ENCODE peak calls at places on chromosome X, in seven cellular contexts. I, G, N, D, C, Q and L are unnamed samples.

GRCh38 chrX:44765556-44765955 is 78.3 kb upstream of the DUSP21 start:
- DNase-seq in I (no peak), G (no peak), N (no peak), D (no peak), C (no peak), Q (no peak), L (no peak)

GRCh38 chrX:107729558-107730297 is 45.9 kb downstream of the TSC22D3 start:
- DNase-seq in I (no peak), G (no peak), N (no peak), D (no peak), C (peak; percentile 54), Q (no peak), L (no peak)

GRCh38 chrX:10048076-10048475 is 80.9 kb downstream of the CLDN34 start:
- DNase-seq in I (no peak), G (no peak), N (no peak), D (no peak), C (peak; percentile 18), Q (no peak), L (no peak)

GRCh38 chrX:973010-973409 is 239.4 kb downstream of the CRLF2 start:
- DNase-seq in I (no peak), G (no peak), N (no peak), D (no peak), C (no peak), Q (no peak), L (no peak)

GRCh38 chrX:13090261-13091110 is 46.1 kb upstream of the FAM9C start:
- DNase-seq in I (no peak), G (no peak), N (no peak), D (no peak), C (peak; percentile 74), Q (no peak), L (no peak)

GRCh38 chrX:123590842-123591491 is 141.9 kb downstream of the THOC2 start:
- DNase-seq in I (peak; percentile 74), G (no peak), N (no peak), D (no peak), C (peak; percentile 32), Q (no peak), L (peak; percentile 44)

GRCh38 chrX:36867143-36867542 is 141.0 kb upstream of the FAM47C start:
- DNase-seq in I (peak; percentile 32), G (no peak), N (no peak), D (peak; percentile 2), C (peak; percentile 27), Q (no peak), L (no peak)

GRCh38 chrX:54529166-54529558 is 857 bp upstream of the GNL3L start:
- DNase-seq in I (no peak), G (no peak), N (no peak), D (no peak), C (no peak), Q (no peak), L (no peak)

GRCh38 chrX:2610246-2611170 is 80.6 kb upstream of the CD99 start:
- DNase-seq in I (no peak), G (no peak), N (no peak), D (no peak), C (no peak), Q (no peak), L (no peak)

GRCh38 chrX:38305971-38306370 is 21.3 kb downstream of the RPGR start:
- DNase-seq in I (no peak), G (no peak), N (no peak), D (no peak), C (peak; percentile 77), Q (no peak), L (no peak)

GRCh38 chrX:20066968-20067708 is 49.6 kb downstream of the MAP7D2 start:
- DNase-seq in I (peak; percentile 63), G (no peak), N (no peak), D (peak; percentile 45), C (peak; percentile 53), Q (no peak), L (no peak)

GRCh38 chrX:71911731-71912050 is 1.0 kb downstream of the NHSL2 start:
- DNase-seq in I (no peak), G (no peak), N (no peak), D (no peak), C (no peak), Q (no peak), L (no peak)

GRCh38 chrX:46298821-46299220 is 246.4 kb downstream of the ZNF674 start:
- DNase-seq in I (no peak), G (no peak), N (peak; percentile 36), D (no peak), C (no peak), Q (no peak), L (no peak)

GRCh38 chrX:145178268-145178667 is 69.0 kb upstream of the SPANXN1 start:
- DNase-seq in I (no peak), G (no peak), N (no peak), D (peak; percentile 0), C (no peak), Q (no peak), L (no peak)
- TF ChIP-seq CTCF in I (peak; percentile 23), G (no peak), N (no peak), D (no peak), C (no peak), Q (no peak), L (no peak)

GRCh38 chrX:136055651-136056221 is 70.5 kb downstream of the SLC9A6 start:
- DNase-seq in I (no peak), G (no peak), N (peak; percentile 90), D (no peak), C (peak; percentile 78), Q (no peak), L (no peak)
- H3K4me3 ChIP-seq in I (no peak overlapping the region), G (no peak overlapping the region), N (no peak overlapping the region), D (no peak overlapping the region), C (no peak overlapping the region), Q (no peak overlapping the region), L (no peak overlapping the region)

GRCh38 chrX:67781132-67781531 is 237.3 kb downstream of the AR start:
- DNase-seq in I (no peak), G (no peak), N (no peak), D (no peak), C (no peak), Q (no peak), L (no peak)
- TF ChIP-seq CTCF in I (no peak), G (peak; percentile 8), N (peak; percentile 60), D (no peak), C (peak; percentile 56), Q (no peak), L (no peak)

DNA sequence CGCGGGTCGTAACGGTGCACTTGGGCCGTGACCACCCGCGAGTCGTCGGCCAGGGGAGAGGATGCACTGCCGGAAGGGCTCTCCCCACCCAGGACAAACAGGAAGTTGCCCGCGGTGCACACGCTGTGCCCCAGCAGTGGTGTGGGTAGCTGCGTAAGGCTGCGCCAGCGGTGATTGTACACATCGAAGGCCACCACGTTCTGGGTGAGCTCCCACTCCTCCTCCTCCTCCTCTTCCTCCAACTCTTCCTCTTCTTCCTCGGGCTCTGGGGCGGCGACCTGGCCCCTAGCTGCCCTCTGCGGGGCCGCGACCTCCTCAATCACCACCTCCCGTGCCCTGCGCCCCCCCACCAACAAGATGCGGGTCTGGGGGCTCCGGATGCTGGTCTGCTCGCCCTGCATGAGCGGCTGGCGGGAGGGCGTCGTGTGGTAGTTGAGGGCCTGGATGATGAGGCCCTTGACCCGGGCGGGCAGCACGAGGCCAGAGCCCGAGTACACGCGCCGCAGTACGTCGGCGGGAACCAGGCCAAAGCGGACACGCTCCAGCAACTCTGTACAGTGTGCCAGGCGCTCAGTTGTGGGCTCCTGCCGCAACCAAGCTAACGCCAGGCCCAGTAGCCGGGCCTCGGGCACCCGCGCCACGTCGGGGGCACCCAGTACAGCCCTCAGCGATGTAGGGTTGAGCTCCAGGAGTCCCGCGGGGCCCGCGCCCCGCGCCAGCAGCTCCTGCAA is 1.4 kb downstream of the KLHL34 start:
- DNase-seq in I (no peak), G (no peak), N (no peak), D (no peak), C (no peak), Q (no peak), L (no peak)
- H3K4me3 ChIP-seq in I (no peak overlapping the region), G (no peak overlapping the region), N (no peak overlapping the region), D (no peak overlapping the region), C (no peak overlapping the region), Q (no peak overlapping the region), L (no peak overlapping the region)

GRCh38 chrX:65643046-65643785 is 24.2 kb upstream of the MSN start:
- DNase-seq in I (no peak), G (no peak), N (no peak), D (no peak), C (peak; percentile 37), Q (peak; percentile 36), L (no peak)

GRCh38 chrX:65652098-65652497 is 15.4 kb upstream of the MSN start:
- DNase-seq in I (no peak), G (no peak), N (no peak), D (no peak), C (no peak), Q (no peak), L (no peak)

GRCh38 chrX:65644621-65645287 is 22.7 kb upstream of the MSN start:
- DNase-seq in I (no peak), G (peak; percentile 88), N (peak; percentile 41), D (peak; percentile 67), C (peak; percentile 86), Q (peak; percentile 89), L (no peak)

GRCh38 chrX:65643786-65644111 is 23.7 kb upstream of the MSN start:
- DNase-seq in I (no peak), G (no peak), N (no peak), D (no peak), C (no peak), Q (no peak), L (no peak)

DNA sequence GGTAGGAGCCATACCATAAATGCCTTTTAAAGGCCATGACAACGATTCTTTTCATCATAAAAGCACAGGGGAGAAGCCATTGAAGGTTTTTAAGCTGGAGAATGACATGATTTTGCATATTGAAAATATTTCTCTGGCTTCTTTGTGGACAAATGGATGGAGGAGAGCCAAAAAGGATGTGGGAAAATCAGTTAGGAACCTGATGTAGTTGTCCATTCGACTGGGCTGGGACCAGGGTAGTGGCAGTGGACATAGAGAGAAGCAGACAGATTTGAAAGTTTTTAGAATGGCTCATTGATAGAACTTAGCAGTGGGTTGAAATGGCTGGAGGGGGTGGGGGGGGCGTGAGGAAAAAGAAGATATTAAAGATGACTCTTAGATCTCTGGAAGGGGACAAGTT is 19.7 kb upstream of the MSN start:
- DNase-seq in I (no peak), G (no peak), N (no peak), D (no peak), C (peak; percentile 15), Q (no peak), L (no peak)
- TF ChIP-seq CTCF in I (no peak), G (no peak), N (no peak), D (no peak), C (no peak), Q (no peak), L (no peak)

DNA sequence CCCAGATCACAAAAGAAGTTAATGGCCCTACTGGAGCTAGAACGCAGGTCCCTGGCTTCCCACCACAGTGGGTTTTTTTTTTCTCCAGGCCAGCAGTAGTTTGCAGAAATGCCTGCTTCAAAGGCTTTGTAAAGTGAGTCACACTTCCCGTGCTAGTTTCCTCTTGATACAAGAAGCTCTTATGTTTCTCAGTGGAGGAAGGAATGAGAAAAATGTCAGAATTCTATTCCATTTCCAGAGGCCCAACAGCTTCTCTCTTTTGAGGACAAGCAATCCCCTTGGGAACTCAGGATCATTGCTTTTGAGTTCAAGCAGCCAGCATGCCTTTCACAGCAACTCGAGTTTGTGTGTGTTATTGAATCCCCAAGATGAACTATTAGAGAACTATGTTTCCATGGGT is 134.3 kb downstream of the GUCY2F start:
- DNase-seq in I (no peak), G (no peak), N (no peak), D (no peak), C (peak; percentile 86), Q (no peak), L (peak; percentile 12)
- H3K4me3 ChIP-seq in I (no peak overlapping the region), G (no peak overlapping the region), N (no peak overlapping the region), D (no peak overlapping the region), C (no peak overlapping the region), Q (no peak overlapping the region), L (no peak overlapping the region)